ENCODE peak calls at places on chromosome 3, in seven cellular contexts. T is SK-N-MC, A is GM12878, J is transverse colon, Y is GM23338, Z is GM12892, C is sigmoid colon. E is an unnamed sample.

GRCh38 chr3:111072016-111072891 is 638 bp downstream of the NECTIN3 start:
- DNase-seq in A (no peak), C (peak; percentile 69), T (no peak), J (peak; percentile 54), Y (peak; percentile 77), Z (no peak), E (no peak)

GRCh38 chr3:15324335-15324734 is 8.1 kb downstream of the SH3BP5 start:
- DNase-seq in T (no peak), Y (no peak), Z (no peak), J (no peak), C (peak; percentile 67), A (no peak), E (no peak)

GRCh38 chr3:53259427-53260259 is 3.8 kb upstream of the TKT start:
- DNase-seq in J (no peak), Z (no peak), C (no peak), Y (peak; percentile 52), T (no peak), A (no peak), E (no peak)

GRCh38 chr3:148232409-148232808 is 465.3 kb upstream of the AGTR1 start:
- DNase-seq in A (no peak), T (no peak), C (no peak), Y (no peak), J (no peak), Z (no peak), E (no peak)

GRCh38 chr3:194328080-194328571 is 23.0 kb downstream of the CPN2 start:
- DNase-seq in Y (no peak), T (no peak), A (no peak), Z (no peak), C (no peak), J (no peak), E (no peak)

GRCh38 chr3:173066044-173066679 is 74.9 kb downstream of the SPATA16 start:
- DNase-seq in J (no peak), Y (no peak), Z (no peak), C (no peak), T (peak; percentile 64), A (no peak), E (no peak)

GRCh38 chr3:71109241-71109976 is 474.1 kb downstream of the FOXP1 start:
- DNase-seq in Z (no peak), C (no peak), T (no peak), Y (no peak), A (no peak), J (no peak), E (no peak)

GRCh38 chr3:9111349-9112265 is 137.8 kb downstream of the SRGAP3 start:
- DNase-seq in C (peak; percentile 81), J (no peak), Z (no peak), T (no peak), Y (peak; percentile 81), A (no peak), E (no peak)

GRCh38 chr3:8324727-8325126 is 176.9 kb upstream of the LMCD1 start:
- DNase-seq in T (no peak), J (peak; percentile 16), C (no peak), Z (no peak), Y (peak; percentile 70), A (no peak), E (peak; percentile 32)

GRCh38 chr3:58071480-58071971 is 63.3 kb downstream of the FLNB start:
- DNase-seq in C (no peak), T (no peak), J (no peak), Y (no peak), Z (no peak), A (no peak), E (no peak)

GRCh38 chr3:5428607-5429516 is 241.4 kb downstream of the EDEM1 start:
- DNase-seq in C (no peak), T (no peak), A (peak; percentile 77), Z (peak; percentile 4), J (no peak), Y (no peak), E (no peak)

GRCh38 chr3:139121513-139122220 is 77.0 kb upstream of the PRR23C start:
- DNase-seq in Z (no peak), Y (no peak), T (no peak), A (no peak), C (no peak), J (peak; percentile 71), E (no peak)

GRCh38 chr3:49761661-49762060 is 24.7 kb downstream of the IP6K1 start:
- DNase-seq in J (no peak), Y (no peak), T (no peak), A (no peak), Z (no peak), C (no peak), E (no peak)

GRCh38 chr3:77102916-77103769 is 63.2 kb downstream of the ROBO2 start:
- DNase-seq in A (no peak), Z (no peak), J (no peak), C (no peak), Y (no peak), T (no peak), E (no peak)

GRCh38 chr3:65783117-65783516 is 255.6 kb downstream of the MAGI1 start:
- DNase-seq in T (no peak), Y (no peak), A (no peak), Z (no peak), J (no peak), C (no peak), E (no peak)

GRCh38 chr3:100047455-100048141 is 66.7 kb downstream of the FILIP1L start:
- DNase-seq in J (peak; percentile 41), Z (peak; percentile 11), Y (no peak), T (no peak), A (peak; percentile 77), C (no peak), E (no peak)

GRCh38 chr3:48694610-48695051 is 8.9 kb upstream of the NCKIPSD start:
- DNase-seq in C (peak; percentile 96), Z (no peak), Y (no peak), A (no peak), J (peak; percentile 65), T (no peak), E (no peak)

GRCh38 chr3:14317057-14317553 is 85.3 kb upstream of the SLC6A6 start:
- DNase-seq in A (no peak), C (no peak), J (no peak), Z (no peak), Y (peak; percentile 25), T (no peak), E (no peak)

GRCh38 chr3:9739181-9739580 is 7.6 kb downstream of the BRPF1 start:
- DNase-seq in C (no peak), A (no peak), Y (no peak), J (no peak), Z (no peak), T (no peak), E (no peak)

GRCh38 chr3:188884299-188885043 is 287.3 kb upstream of the TPRG1 start:
- DNase-seq in T (no peak), A (no peak), Z (no peak), Y (no peak), C (no peak), J (no peak), E (no peak)
- TF ChIP-seq POLR2AphosphoS5 in T (no peak), A (no peak), Z (no peak), Y (no peak), C (no peak), J (no peak), E (no peak)

DNA sequence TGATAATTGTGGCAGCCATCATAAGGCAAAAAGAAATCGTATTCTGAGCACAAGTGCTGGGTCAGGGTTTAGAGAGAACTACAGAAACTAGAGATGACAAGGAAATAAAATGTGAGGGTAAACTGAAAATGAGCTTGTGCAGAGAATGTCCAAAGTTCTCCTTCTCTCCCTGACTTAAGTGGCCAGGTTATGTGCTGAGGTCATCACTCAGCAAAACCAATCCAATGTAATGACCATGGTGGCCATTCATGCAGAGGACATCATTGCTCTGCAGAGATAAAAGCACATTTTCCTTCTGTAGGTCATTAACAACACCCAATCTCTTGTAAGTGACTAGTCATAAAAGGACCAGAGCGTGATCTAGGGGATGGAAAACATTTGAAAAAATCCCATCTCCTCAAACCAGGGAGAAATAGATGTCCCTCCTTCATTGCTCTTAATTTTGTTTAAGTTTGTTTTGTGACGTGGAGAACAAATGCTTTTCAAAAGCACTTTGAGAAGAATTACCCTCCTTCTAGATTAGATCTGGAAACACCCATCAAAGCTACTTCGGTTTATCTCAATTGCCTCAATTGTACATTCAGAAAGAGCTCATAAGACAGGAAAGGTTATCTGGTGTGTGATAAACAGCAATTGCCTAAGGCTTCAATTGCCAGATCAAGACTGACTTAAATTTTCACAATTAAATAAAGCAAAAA is 173.4 kb downstream of the SERPINI1 start:
- DNase-seq in J (no peak), T (no peak), A (no peak), Y (no peak), Z (no peak), C (no peak), E (no peak)
- TF ChIP-seq POLR2AphosphoS5 in J (no peak), T (no peak), A (no peak), Y (no peak), Z (no peak), C (no peak), E (no peak)

DNA sequence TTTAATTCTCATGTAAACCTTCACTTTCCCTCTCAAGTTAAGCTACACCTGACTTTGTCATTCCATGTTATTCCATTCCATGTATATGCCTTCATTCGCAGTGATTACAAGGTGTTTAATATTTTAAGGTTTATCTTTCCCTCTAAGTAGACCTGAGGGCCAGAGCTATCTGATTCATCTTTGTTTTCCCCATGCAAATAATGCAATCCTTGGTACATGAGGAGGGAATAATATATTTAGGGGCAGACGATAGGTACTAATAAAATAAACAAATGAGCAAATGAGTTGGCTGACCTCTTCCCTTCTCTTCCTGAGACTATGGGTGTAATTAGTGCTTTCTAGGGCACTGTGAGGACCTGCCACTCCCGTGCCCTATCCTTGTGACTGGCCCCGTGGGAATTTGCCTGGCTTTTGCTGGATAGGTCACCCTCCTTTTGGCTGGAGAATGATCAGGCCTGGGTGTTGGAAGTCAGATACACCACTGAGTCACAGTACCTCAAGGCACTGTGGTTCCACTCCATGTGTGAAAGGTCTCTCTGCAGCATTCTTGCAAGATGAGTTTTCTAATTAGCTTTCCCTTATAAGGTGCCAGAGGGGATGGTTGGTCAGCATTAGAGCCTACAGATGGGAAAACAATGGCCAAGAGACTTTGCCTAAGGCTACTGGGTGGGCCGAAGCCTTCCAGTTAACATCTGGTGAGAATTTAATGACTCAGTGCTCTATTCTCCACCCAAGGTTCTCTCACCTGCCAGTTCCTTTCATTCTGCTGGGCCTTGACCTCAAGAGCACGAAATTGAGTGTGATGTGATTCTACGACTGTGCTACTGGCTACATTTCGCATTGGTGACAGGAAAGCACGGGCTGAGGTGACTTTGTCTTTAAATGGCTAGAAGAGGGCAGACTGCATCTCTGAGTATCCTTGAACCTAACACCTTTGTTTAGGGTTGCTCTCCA is 183.1 kb downstream of the P3H2 start:
- DNase-seq in J (no peak), Y (no peak), T (no peak), Z (no peak), A (no peak), C (no peak), E (no peak)
- TF ChIP-seq POLR2AphosphoS5 in J (no peak), Y (no peak), T (no peak), Z (no peak), A (no peak), C (no peak), E (no peak)

GRCh38 chr3:149366031-149366430 is 11.4 kb downstream of the TM4SF1 start:
- DNase-seq in Y (no peak), T (no peak), J (no peak), Z (no peak), C (no peak), A (no peak), E (no peak)

GRCh38 chr3:149369991-149370866 is 7.2 kb downstream of the TM4SF1 start:
- DNase-seq in J (no peak), T (no peak), Y (peak; percentile 60), C (no peak), Z (no peak), A (no peak), E (no peak)

GRCh38 chr3:149367021-149367840 is 10.2 kb downstream of the TM4SF1 start:
- DNase-seq in J (peak; percentile 55), C (no peak), Z (no peak), A (no peak), T (no peak), Y (peak; percentile 24), E (no peak)

GRCh38 chr3:149368850-149369497 is 8.5 kb downstream of the TM4SF1 start:
- DNase-seq in A (no peak), T (no peak), C (no peak), J (no peak), Y (no peak), Z (no peak), E (no peak)

GRCh38 chr3:149368201-149368849 is 9.1 kb downstream of the TM4SF1 start:
- DNase-seq in A (no peak), T (no peak), C (no peak), Z (no peak), J (no peak), Y (no peak), E (no peak)
- TF ChIP-seq POLR2AphosphoS5 in A (no peak), T (no peak), C (no peak), Z (no peak), J (no peak), Y (no peak), E (no peak)

E was measured in GM12891.